ENCODE peak calls at places on chromosome 11, in ten cellular contexts. J, G, S, U, F, R, E, T, N and Y are unnamed samples.

GRCh38 chr11:102830328-102830727 is 13.1 kb downstream of the MMP3 start:
- DNase-seq in J (no peak), G (no peak), S (no peak), U (no peak), F (peak), R (peak), E (no peak), T (no peak), N (no peak), Y (peak)

GRCh38 chr11:130769782-130770565 is 146.3 kb downstream of the SNX19 start:
- DNase-seq in J (no peak), G (no peak), S (peak), U (no peak), F (peak), R (peak), E (no peak), T (no peak), N (no peak), Y (peak)

GRCh38 chr11:45921561-45922424 is 663 bp upstream of the LARGE2 start:
- DNase-seq in J (peak), G (peak), S (no peak), U (no peak), F (no peak), R (no peak), E (no peak), T (peak), N (no peak), Y (no peak)

GRCh38 chr11:4697583-4697982 is at the start of gene OR51E2:
- DNase-seq in J (no peak), G (no peak), S (peak), U (no peak), F (peak), R (peak), E (no peak), T (no peak), N (no peak), Y (peak)

GRCh38 chr11:86548278-86548917 is 124.0 kb downstream of the ME3 start:
- DNase-seq in J (no peak), G (no peak), S (peak), U (no peak), F (peak), R (peak), E (no peak), T (no peak), N (peak), Y (peak)

GRCh38 chr11:2366271-2366670 is 10.8 kb upstream of the CD81 start:
- DNase-seq in J (no peak), G (no peak), S (no peak), U (no peak), F (no peak), R (no peak), E (no peak), T (no peak), N (peak), Y (no peak)

GRCh38 chr11:14396289-14396688 is 37.3 kb upstream of the RRAS2 start:
- DNase-seq in J (no peak), G (no peak), S (no peak), U (no peak), F (no peak), R (no peak), E (no peak), T (no peak), N (no peak), Y (no peak)

GRCh38 chr11:91078221-91078620 is 855.4 kb upstream of the CHORDC1 start:
- DNase-seq in J (no peak), G (no peak), S (no peak), U (no peak), F (no peak), R (no peak), E (no peak), T (no peak), N (no peak), Y (no peak)

GRCh38 chr11:113806403-113806802 is 26.8 kb downstream of the CLDN25 start:
- DNase-seq in J (peak), G (peak), S (peak), U (no peak), F (peak), R (peak), E (no peak), T (no peak), N (peak), Y (peak)

GRCh38 chr11:124586247-124586860 is 16.6 kb downstream of the OR8A1 start:
- DNase-seq in J (peak), G (peak), S (peak), U (no peak), F (peak), R (peak), E (no peak), T (peak), N (peak), Y (peak)

GRCh38 chr11:30617762-30618161 is 31.6 kb upstream of the MPPED2 start:
- DNase-seq in J (no peak), G (no peak), S (no peak), U (no peak), F (no peak), R (no peak), E (no peak), T (no peak), N (no peak), Y (no peak)

GRCh38 chr11:117907276-117908110 is 21.7 kb downstream of the TMPRSS13 start:
- DNase-seq in J (peak), G (peak), S (peak), U (peak), F (peak), R (peak), E (peak), T (peak), N (peak), Y (peak)

GRCh38 chr11:11382858-11383532 is 29.9 kb upstream of the CSNK2A3 start:
- DNase-seq in J (no peak), G (no peak), S (no peak), U (no peak), F (no peak), R (no peak), E (no peak), T (no peak), N (no peak), Y (no peak)

GRCh38 chr11:35983965-35984364 is 40.1 kb downstream of the LDLRAD3 start:
- DNase-seq in J (no peak), G (no peak), S (no peak), U (no peak), F (no peak), R (no peak), E (no peak), T (no peak), N (no peak), Y (no peak)

GRCh38 chr11:45410391-45411215 is 124.5 kb upstream of the SYT13 start:
- DNase-seq in J (no peak), G (no peak), S (no peak), U (no peak), F (no peak), R (no peak), E (no peak), T (no peak), N (no peak), Y (no peak)

GRCh38 chr11:68044145-68044813 is 5.5 kb downstream of the TCIRG1 start:
- DNase-seq in J (peak), G (no peak), S (no peak), U (peak), F (no peak), R (no peak), E (no peak), T (peak), N (no peak), Y (no peak)

GRCh38 chr11:123357990-123358827 is 71.9 kb upstream of the GRAMD1B start:
- DNase-seq in J (no peak), G (no peak), S (peak), U (peak), F (peak), R (peak), E (no peak), T (peak), N (peak), Y (peak)

GRCh38 chr11:122663056-122663740 is 7.7 kb downstream of the UBASH3B start:
- DNase-seq in J (no peak), G (no peak), S (no peak), U (no peak), F (no peak), R (no peak), E (no peak), T (no peak), N (no peak), Y (no peak)

GRCh38 chr11:108895579-108896480 is 231.0 kb downstream of the DDX10 start:
- DNase-seq in J (no peak), G (no peak), S (peak), U (no peak), F (peak), R (peak), E (no peak), T (no peak), N (peak), Y (peak)

GRCh38 chr11:43503417-43503816 is 144.7 kb downstream of the TTC17 start:
- DNase-seq in J (no peak), G (no peak), S (peak), U (no peak), F (no peak), R (no peak), E (no peak), T (no peak), N (no peak), Y (peak)

GRCh38 chr11:114080219-114080618 is 20.7 kb downstream of the ZBTB16 start:
- DNase-seq in J (no peak), G (no peak), S (peak), U (no peak), F (no peak), R (no peak), E (no peak), T (peak), N (peak), Y (peak)

GRCh38 chr11:107116358-107116757 is 98.1 kb upstream of the GUCY1A2 start:
- DNase-seq in J (no peak), G (no peak), S (peak), U (no peak), F (no peak), R (peak), E (no peak), T (no peak), N (peak), Y (peak)

GRCh38 chr11:15605094-15605493 is 490.4 kb downstream of the INSC start:
- DNase-seq in J (no peak), G (no peak), S (no peak), U (no peak), F (no peak), R (no peak), E (no peak), T (no peak), N (no peak), Y (no peak)

GRCh38 chr11:125974284-125974683 is 28.4 kb downstream of the VSIG10L2 start:
- DNase-seq in J (no peak), G (no peak), S (no peak), U (no peak), F (no peak), R (no peak), E (no peak), T (no peak), N (no peak), Y (no peak)
- TF ChIP-seq CTCF in J (no peak), G (no peak), S (no peak), U (no peak), F (no peak), R (no peak), E (no peak), T (no peak), N (no peak), Y (no peak)

DNA sequence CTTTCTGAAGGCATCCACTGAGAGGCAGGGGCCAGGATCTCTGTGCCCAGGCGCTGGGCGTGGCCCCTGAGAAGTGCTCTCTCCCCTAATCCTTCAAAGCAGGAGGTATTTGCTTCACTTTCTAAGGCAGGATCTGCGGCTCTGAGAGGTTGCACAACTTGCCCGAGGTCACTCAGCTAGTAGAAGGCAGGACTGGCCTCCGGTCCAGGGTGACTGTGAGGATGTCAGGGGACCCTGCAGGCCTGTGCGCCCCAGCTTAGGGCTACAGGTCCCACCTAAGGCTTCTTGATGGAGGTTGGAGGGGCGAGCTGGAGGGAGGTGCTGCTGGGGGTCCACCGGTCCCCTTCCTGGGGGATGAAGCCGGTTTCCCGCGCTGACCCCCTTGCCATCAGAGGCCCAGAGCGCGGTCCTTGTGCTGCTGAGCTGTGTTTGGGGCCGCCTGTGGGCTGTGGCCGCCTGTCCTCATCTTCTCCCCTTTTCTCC is 979 bp downstream of the SMIM38 start:
- DNase-seq in J (peak), G (no peak), S (peak), U (peak), F (peak), R (peak), E (no peak), T (no peak), N (peak), Y (peak)
- H3K4me3 ChIP-seq in J (no peak), G (no peak), S (no peak), U (no peak), F (no peak), R (no peak), E (no peak), T (no peak), N (no peak), Y (no peak)

GRCh38 chr11:66299189-66299588 is 7.5 kb downstream of the TMEM151A start:
- DNase-seq in J (no peak), G (no peak), S (no peak), U (no peak), F (no peak), R (no peak), E (no peak), T (no peak), N (no peak), Y (no peak)
- TF ChIP-seq CTCF in J (no peak), G (no peak), S (no peak), U (no peak), F (no peak), R (no peak), E (no peak), T (no peak), N (no peak), Y (no peak)

DNA sequence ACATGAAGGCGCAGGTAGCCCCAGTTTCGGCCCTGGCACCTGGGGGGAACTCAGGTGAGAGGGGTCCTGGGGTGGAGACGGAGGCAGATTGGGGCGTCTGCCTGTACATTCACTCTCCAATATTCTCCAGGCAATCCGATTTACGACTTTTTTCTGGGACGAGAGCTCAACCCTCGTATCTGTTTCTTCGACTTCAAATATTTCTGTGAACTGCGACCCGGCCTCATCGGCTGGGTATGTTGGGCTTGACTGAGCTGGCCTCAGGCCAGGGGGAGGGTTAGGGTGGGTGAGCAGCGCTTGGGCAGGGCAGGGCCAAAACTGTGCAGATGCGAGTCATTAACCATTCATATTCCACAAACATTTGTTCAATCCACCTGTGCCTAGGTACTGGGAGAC is 1.7 kb downstream of the TM7SF2 start:
- DNase-seq in J (no peak), G (no peak), S (no peak), U (no peak), F (no peak), R (no peak), E (peak), T (no peak), N (no peak), Y (no peak)
- H3K4me3 ChIP-seq in J (peak), G (peak), S (peak), U (peak), F (no peak), R (peak), E (peak), T (no peak), N (peak), Y (no peak)

DNA sequence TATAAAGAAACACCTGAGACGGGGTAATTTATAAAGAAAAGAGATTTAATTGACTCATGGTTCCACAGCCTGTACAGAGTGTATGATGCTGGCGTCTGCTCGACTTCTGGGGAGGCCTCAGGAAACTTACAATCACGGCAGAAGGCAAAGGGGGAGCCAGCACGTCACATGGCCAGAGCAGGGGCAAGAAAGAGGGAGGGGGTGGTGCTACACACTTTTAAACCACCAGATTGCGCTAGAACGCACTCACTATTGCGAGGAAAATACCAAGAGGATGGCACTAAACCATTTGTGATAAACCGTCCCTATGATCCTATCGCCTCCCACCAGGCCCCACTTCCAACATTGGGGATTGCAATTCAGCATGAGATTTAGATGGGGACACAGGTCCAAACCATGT is 79.7 kb upstream of the CARD18 start:
- DNase-seq in J (no peak), G (no peak), S (no peak), U (no peak), F (no peak), R (no peak), E (no peak), T (no peak), N (no peak), Y (no peak)
- TF ChIP-seq CTCF in J (no peak), G (no peak), S (no peak), U (no peak), F (no peak), R (no peak), E (no peak), T (no peak), N (no peak), Y (no peak)

GRCh38 chr11:95714853-95715776 is 74.5 kb downstream of the FAM76B start:
- DNase-seq in J (no peak), G (no peak), S (no peak), U (no peak), F (no peak), R (no peak), E (no peak), T (no peak), N (no peak), Y (no peak)
- H3K4me3 ChIP-seq in J (no peak), G (no peak), S (no peak), U (no peak), F (no peak), R (no peak), E (no peak), T (no peak), N (no peak), Y (no peak)

GRCh38 chr11:97610854-97611253 is 1221.0 kb downstream of the JRKL start:
- DNase-seq in J (no peak), G (no peak), S (no peak), U (no peak), F (no peak), R (no peak), E (no peak), T (no peak), N (no peak), Y (no peak)
- TF ChIP-seq CTCF in J (peak), G (no peak), S (no peak), U (no peak), F (no peak), R (no peak), E (no peak), T (no peak), N (no peak), Y (no peak)

GRCh38 chr11:65870307-65870658 is 2.3 kb downstream of the EFEMP2 start:
- DNase-seq in J (no peak), G (no peak), S (no peak), U (peak), F (no peak), R (no peak), E (no peak), T (peak), N (no peak), Y (no peak)

GRCh38 chr11:65872555-65873279 is at the start of gene EFEMP2:
- DNase-seq in J (no peak), G (no peak), S (no peak), U (peak), F (no peak), R (peak), E (peak), T (peak), N (peak), Y (no peak)

GRCh38 chr11:65871811-65872548 is 620 bp downstream of the EFEMP2 start:
- DNase-seq in J (no peak), G (no peak), S (no peak), U (no peak), F (no peak), R (peak), E (no peak), T (no peak), N (peak), Y (no peak)

GRCh38 chr11:65869643-65870306 is 2.8 kb downstream of the EFEMP2 start:
- DNase-seq in J (no peak), G (no peak), S (no peak), U (peak), F (no peak), R (no peak), E (no peak), T (no peak), N (no peak), Y (no peak)

DNA sequence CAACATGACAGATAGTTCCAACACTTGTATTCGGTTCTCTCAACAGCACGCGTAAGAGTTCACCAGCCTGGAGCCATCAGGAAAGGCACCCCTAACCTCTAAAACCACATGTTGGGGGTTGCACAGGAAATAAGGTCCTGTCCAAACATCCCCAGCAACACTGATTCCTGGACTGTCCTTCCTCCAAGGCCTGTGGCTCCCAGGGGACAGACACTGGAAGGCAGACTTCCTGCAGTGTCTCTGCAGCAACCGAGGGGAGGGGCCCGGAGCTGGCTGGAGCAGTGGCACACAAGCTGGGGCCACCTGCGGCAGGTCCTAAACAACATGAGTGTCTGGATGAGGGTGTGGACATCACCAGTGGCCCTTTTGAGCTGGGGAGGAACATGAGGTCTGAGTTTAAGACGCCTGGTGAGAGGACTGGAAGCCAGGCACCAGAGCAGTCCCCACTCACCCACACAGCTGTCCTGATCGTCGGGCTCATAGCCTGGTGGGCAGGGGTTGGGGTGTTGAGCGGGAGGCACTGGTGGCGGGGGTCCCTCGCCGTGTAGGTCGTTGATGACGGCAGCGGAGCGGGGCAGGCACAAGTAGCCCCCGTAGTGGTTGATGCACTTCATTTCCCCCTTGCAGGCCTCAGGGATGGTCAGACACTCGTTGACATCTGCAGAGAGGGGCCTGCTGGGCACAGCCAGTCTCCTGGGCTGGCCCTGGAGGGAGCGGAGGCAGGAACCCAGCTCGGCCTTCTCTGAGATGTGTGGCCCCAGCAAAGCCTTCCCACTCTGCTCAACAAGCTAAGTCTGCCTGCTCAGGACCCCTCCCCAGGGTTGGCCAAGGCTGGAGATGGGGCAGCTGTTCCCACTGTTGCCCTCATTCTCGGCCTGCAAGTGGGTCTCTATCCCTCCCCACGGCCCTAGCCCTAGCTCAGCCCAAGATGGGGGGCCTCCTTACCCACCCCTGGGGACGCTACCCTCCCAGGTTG is 1.6 kb downstream of the EFEMP2 start:
- DNase-seq in J (no peak), G (no peak), S (no peak), U (peak), F (no peak), R (no peak), E (no peak), T (no peak), N (no peak), Y (no peak)
- H3K4me3 ChIP-seq in J (no peak), G (no peak), S (peak), U (no peak), F (peak), R (peak), E (no peak), T (no peak), N (peak), Y (no peak)